ENCODE peak calls at places on chromosome 19, in seven cellular contexts. Y, T, W, M, Z, F and X are unnamed samples.

GRCh38 chr19:33407716-33408115 is 34.2 kb downstream of the CEBPG start:
- DNase-seq in Z (no peak), F (no peak), W (no peak), T (peak; percentile 23), Y (no peak), M (no peak), X (no peak)

GRCh38 chr19:31461814-31462539 is 112.7 kb upstream of the TSHZ3 start:
- DNase-seq in M (no peak), W (peak; percentile 56), T (no peak), Z (no peak), F (no peak), Y (no peak), X (no peak)

GRCh38 chr19:51441410-51442390 is 16.6 kb downstream of the SIGLEC8 start:
- DNase-seq in T (peak; percentile 55), F (no peak), W (no peak), Y (peak; percentile 24), M (no peak), Z (no peak), X (peak; percentile 48)

GRCh38 chr19:46254776-46255175 is 25.2 kb downstream of the IGFL1 start:
- DNase-seq in F (no peak), Z (no peak), W (no peak), Y (peak; percentile 36), T (no peak), M (no peak), X (no peak)

GRCh38 chr19:53903055-53903680 is 5.9 kb upstream of the CACNG7 start:
- DNase-seq in T (no peak), W (peak; percentile 56), Y (peak; percentile 44), Z (peak; percentile 60), M (no peak), F (no peak), X (no peak)

GRCh38 chr19:47726467-47726866 is 13.2 kb downstream of the EHD2 start:
- DNase-seq in Y (no peak), M (no peak), T (no peak), F (no peak), W (peak; percentile 78), Z (no peak), X (no peak)

GRCh38 chr19:343941-344624 is 513 bp downstream of the MIER2 start:
- DNase-seq in T (peak; percentile 40), F (no peak), Z (no peak), M (no peak), W (peak; percentile 19), Y (peak; percentile 85), X (no peak)

GRCh38 chr19:16504271-16504670 is 8.1 kb downstream of the C19orf44 start:
- DNase-seq in W (no peak), T (no peak), M (no peak), Y (no peak), F (no peak), Z (no peak), X (no peak)

GRCh38 chr19:48750771-48751504 is 1.5 kb downstream of the FUT1 start:
- DNase-seq in Y (no peak), T (no peak), Z (no peak), W (no peak), F (no peak), M (no peak), X (no peak)

GRCh38 chr19:48754950-48755645 is at the start of gene FGF21:
- DNase-seq in Y (no peak), W (no peak), M (no peak), F (no peak), T (no peak), Z (no peak), X (no peak)

GRCh38 chr19:48750351-48750750 is 2.1 kb downstream of the FUT1 start:
- DNase-seq in Y (no peak), Z (no peak), T (no peak), F (no peak), M (no peak), W (no peak), X (no peak)

GRCh38 chr19:48751835-48752510 is 468 bp downstream of the FUT1 start:
- DNase-seq in Z (no peak), Y (no peak), T (no peak), F (no peak), M (no peak), W (no peak), X (no peak)

GRCh38 chr19:48752511-48753365 is at the start of gene FUT1:
- DNase-seq in T (peak; percentile 77), F (no peak), Z (peak; percentile 92), M (peak; percentile 78), Y (peak; percentile 88), W (peak; percentile 47), X (no peak)
- TF ChIP-seq CTCF in T (no peak), F (peak; percentile 5), Z (peak; percentile 59), M (no peak), Y (no peak), W (no peak), X (no peak)

GRCh38 chr19:17719730-17720486 is 628 bp downstream of the MAP1S start:
- DNase-seq in F (no peak), W (no peak), T (peak; percentile 72), Y (peak; percentile 76), Z (no peak), M (peak; percentile 24), X (no peak)

GRCh38 chr19:17718988-17719711 is at the start of gene MAP1S:
- DNase-seq in Z (peak; percentile 66), T (peak; percentile 80), W (peak; percentile 74), F (peak; percentile 9), Y (peak; percentile 54), M (peak; percentile 72), X (peak; percentile 74)

GRCh38 chr19:17718467-17718987 is 753 bp upstream of the MAP1S start:
- DNase-seq in T (no peak), W (no peak), F (no peak), Y (no peak), M (no peak), Z (no peak), X (no peak)

GRCh38 chr19:17720487-17720839 is 1.2 kb downstream of the MAP1S start:
- DNase-seq in Z (no peak), F (no peak), M (no peak), Y (no peak), T (no peak), W (no peak), X (no peak)

DNA sequence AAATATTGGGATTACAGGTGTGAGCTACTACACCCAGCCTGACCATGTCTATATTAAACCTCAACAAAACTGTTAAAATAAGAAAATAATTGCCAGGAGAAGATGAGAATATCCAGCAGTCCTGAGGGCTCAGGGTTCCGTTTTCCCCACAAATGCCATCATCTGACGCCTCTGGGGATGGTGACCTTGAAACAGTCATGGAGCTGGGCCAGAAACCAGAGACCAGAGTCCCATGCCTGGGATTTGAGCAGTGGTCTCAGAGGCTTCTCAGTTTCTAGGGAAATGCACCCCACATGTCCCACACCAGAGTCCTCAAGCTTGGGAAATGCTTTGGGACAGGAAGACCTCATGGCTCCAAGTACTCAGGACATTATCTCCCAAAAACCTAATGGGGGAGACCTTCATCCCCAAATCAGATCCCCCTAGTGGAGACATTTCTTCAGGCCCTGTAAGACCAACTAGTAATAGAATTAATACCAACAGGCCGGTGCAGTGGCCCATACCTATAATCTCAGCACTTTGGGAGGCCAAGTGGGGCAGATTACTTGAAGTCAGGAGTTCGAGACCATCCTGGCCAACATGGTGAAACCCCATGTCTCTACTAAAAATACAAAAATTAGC is 2.9 kb upstream of the MAP1S start:
- DNase-seq in Z (no peak), M (no peak), W (no peak), Y (no peak), T (no peak), F (no peak), X (no peak)
- TF ChIP-seq CTCF in Z (no peak), M (no peak), W (no peak), Y (no peak), T (no peak), F (peak; percentile 36), X (no peak)

DNA sequence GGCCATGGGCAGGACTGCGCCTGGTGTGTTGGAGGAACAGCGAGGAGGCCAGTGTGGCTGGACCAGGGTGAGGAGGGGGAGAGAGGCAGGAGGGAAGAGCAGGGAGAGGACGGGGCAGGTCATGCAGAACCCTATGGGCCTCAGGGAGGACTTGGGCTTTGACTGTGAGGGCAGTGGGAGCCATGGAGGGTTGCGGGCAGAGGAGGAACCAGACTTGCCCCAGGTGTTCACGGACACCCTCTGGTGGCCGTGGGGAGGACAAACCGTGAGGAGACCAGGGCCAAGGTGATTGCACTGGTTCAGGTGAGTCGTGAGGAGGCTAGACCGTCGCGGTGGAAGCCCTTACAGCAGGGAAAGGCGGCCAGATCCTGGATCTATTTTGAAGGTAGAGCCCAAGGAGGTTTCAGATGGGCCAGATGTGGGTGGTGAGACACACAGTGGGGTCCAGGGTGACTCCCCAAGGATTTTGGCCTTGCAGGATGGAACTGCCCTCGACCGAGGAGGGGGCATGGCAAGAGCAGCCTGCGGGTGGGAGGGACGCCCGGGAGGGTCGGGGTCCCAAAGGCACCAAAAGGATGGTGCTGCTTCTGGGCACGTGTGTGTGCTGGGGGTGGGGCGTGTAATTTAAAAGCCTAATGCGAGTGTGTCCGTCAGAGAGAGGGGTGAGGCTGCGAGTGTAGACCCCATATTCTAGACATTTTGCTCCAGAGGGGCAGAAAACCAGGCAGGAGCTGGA is 2.7 kb upstream of the REXO1 start:
- DNase-seq in Z (no peak), W (no peak), M (no peak), T (peak; percentile 50), Y (no peak), F (no peak), X (no peak)
- TF ChIP-seq CTCF in Z (peak; percentile 14), W (no peak), M (no peak), T (no peak), Y (no peak), F (peak; percentile 31), X (no peak)

GRCh38 chr19:4372630-4373367 is 27.5 kb downstream of the SH3GL1 start:
- DNase-seq in F (no peak), M (no peak), Y (no peak), W (no peak), T (no peak), Z (no peak), X (no peak)

GRCh38 chr19:4375164-4375619 is 25.2 kb downstream of the SH3GL1 start:
- DNase-seq in Z (peak; percentile 61), W (no peak), Y (peak; percentile 72), T (peak; percentile 70), M (no peak), F (no peak), X (no peak)

GRCh38 chr19:4375620-4376228 is 24.6 kb downstream of the SH3GL1 start:
- DNase-seq in M (no peak), Y (no peak), T (no peak), Z (no peak), F (peak; percentile 59), W (peak; percentile 86), X (peak; percentile 59)

GRCh38 chr19:4373601-4374441 is 26.5 kb downstream of the SH3GL1 start:
- DNase-seq in Y (no peak), Z (no peak), F (no peak), T (no peak), W (peak; percentile 43), M (peak; percentile 65), X (no peak)

DNA sequence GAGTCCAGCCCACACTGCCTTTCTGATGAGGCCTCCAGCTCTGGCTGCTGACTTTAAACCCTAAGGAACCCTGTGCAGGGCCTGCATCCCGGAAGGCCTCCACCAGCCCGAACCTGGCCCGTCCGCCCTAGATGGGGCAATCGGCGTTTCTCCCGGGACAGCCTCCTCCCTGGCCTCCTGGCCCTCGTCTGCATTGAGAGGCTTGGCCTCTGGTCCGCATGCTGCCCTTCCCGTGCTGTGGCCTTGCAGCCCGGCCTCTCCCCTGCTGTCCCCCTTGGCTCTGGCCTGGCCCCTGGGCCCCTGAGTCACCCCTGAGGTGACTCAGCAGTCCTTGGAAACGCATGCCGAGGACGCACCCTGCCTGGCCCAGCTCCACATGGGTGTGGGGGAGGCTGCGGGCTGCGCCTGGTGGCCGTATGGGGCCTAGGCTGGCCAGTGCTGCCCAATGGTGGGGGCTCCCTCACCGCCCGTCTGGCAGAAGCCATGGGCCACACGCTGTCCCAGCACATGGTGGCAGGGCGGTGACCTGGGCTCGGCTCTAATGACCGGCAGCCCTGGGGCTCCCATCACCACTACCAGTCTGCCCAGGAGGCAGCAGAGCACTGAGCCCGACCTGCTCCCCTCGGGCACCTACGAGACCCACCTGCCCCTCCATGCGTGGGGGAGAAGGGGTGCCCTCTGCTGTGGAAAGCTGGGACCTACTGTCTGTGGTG is 25.7 kb downstream of the SH3GL1 start:
- DNase-seq in Y (peak; percentile 71), W (peak; percentile 84), T (peak; percentile 65), F (peak; percentile 63), M (peak; percentile 81), Z (no peak), X (no peak)
- TF ChIP-seq CTCF in Y (no peak), W (no peak), T (no peak), F (peak; percentile 47), M (no peak), Z (no peak), X (no peak)